ENCODE peak calls at places on chromosome 2, in ten cellular contexts. U is CD8-positive, alpha-beta memory T cell; C is choroid plexus epithelial cell; N is SJSA1; F is cardiac fibroblast; A is A549; T is gastrocnemius medialis; S is left ventricle myocardium inferior; E is mesendoderm; Q is lung. V is an unnamed sample.

GRCh38 chr2:197345846-197346370 is 35.3 kb upstream of the ANKRD44 start:
- DNase-seq in U (no peak), C (no peak), N (no peak), F (no peak), A (no peak), T (peak; percentile 28), S (no peak), E (no peak), Q (no peak), V (no peak)

GRCh38 chr2:39065616-39066015 is 55.2 kb downstream of the SOS1 start:
- DNase-seq in U (no peak), C (no peak), N (no peak), F (no peak), A (no peak), T (no peak), S (no peak), E (no peak), Q (no peak), V (no peak)

GRCh38 chr2:48247171-48247570 is 282.8 kb upstream of the STON1 start:
- DNase-seq in U (no peak), C (no peak), N (no peak), F (no peak), A (no peak), T (no peak), S (no peak), E (no peak), Q (no peak), V (peak; percentile 22)

GRCh38 chr2:236580746-236581355 is 11.2 kb downstream of the ACKR3 start:
- DNase-seq in U (no peak), C (no peak), N (no peak), F (no peak), A (no peak), T (no peak), S (no peak), E (no peak), Q (no peak), V (no peak)

GRCh38 chr2:157627594-157628281 is 926 bp downstream of the ACVR1C start:
- DNase-seq in U (peak; percentile 50), C (peak; percentile 6), N (no peak), F (no peak), A (no peak), T (no peak), S (no peak), E (peak; percentile 3), Q (peak; percentile 29), V (peak; percentile 2)

GRCh38 chr2:20314562-20315521 is 35.8 kb downstream of the PUM2 start:
- DNase-seq in U (no peak), C (peak; percentile 21), N (no peak), F (no peak), A (no peak), T (no peak), S (no peak), E (peak; percentile 46), Q (no peak), V (no peak)

GRCh38 chr2:108329771-108330170 is 41.1 kb downstream of the SULT1C2 start:
- DNase-seq in U (no peak), C (no peak), N (no peak), F (no peak), A (no peak), T (no peak), S (no peak), E (no peak), Q (no peak), V (no peak)

GRCh38 chr2:100012575-100012974 is 129.8 kb downstream of the AFF3 start:
- DNase-seq in U (no peak), C (no peak), N (no peak), F (no peak), A (no peak), T (no peak), S (no peak), E (no peak), Q (no peak), V (no peak)

GRCh38 chr2:37457401-37457901 is 113.0 kb downstream of the QPCT start:
- DNase-seq in U (no peak), C (peak; percentile 79), N (peak; percentile 71), F (peak; percentile 54), A (no peak), T (no peak), S (no peak), E (no peak), Q (no peak), V (peak; percentile 80)

GRCh38 chr2:234980476-234981187 is 28.8 kb downstream of the SH3BP4 start:
- DNase-seq in U (no peak), C (peak; percentile 57), N (peak; percentile 69), F (peak; percentile 59), A (no peak), T (no peak), S (no peak), E (no peak), Q (no peak), V (no peak)

GRCh38 chr2:56168163-56168562 is 15.6 kb upstream of the CCDC85A start:
- DNase-seq in U (no peak), C (peak; percentile 50), N (no peak), F (peak; percentile 23), A (no peak), T (no peak), S (no peak), E (no peak), Q (peak; percentile 53), V (no peak)

GRCh38 chr2:20231632-20232031 is 6.7 kb upstream of the SDC1 start:
- DNase-seq in U (no peak), C (no peak), N (peak; percentile 23), F (no peak), A (peak; percentile 87), T (no peak), S (no peak), E (peak; percentile 89), Q (peak; percentile 63), V (peak; percentile 47)

GRCh38 chr2:105238664-105239240 is 2.8 kb upstream of the GPR45 start:
- DNase-seq in U (no peak), C (no peak), N (peak; percentile 86), F (no peak), A (no peak), T (no peak), S (no peak), E (no peak), Q (no peak), V (no peak)

GRCh38 chr2:121210691-121211090 is 74.3 kb downstream of the TFCP2L1 start:
- DNase-seq in U (no peak), C (no peak), N (no peak), F (no peak), A (peak; percentile 54), T (no peak), S (peak; percentile 42), E (peak; percentile 29), Q (peak; percentile 81), V (no peak)

GRCh38 chr2:127681288-127681771 is 6.0 kb upstream of the LIMS2 start:
- DNase-seq in U (no peak), C (peak; percentile 10), N (no peak), F (peak; percentile 46), A (no peak), T (peak; percentile 65), S (peak; percentile 63), E (no peak), Q (peak; percentile 26), V (peak; percentile 35)
- H3K4me3 ChIP-seq in U (no peak overlapping the region), C (peak overlapping the region; percentile 25), N (no peak overlapping the region), F (peak overlapping the region; percentile 2), A (no peak overlapping the region), T (peak overlapping the region; percentile 50), S (peak overlapping the region; percentile 66), E (no peak overlapping the region), Q (peak overlapping the region; percentile 4), V (peak overlapping the region; percentile 28)

DNA sequence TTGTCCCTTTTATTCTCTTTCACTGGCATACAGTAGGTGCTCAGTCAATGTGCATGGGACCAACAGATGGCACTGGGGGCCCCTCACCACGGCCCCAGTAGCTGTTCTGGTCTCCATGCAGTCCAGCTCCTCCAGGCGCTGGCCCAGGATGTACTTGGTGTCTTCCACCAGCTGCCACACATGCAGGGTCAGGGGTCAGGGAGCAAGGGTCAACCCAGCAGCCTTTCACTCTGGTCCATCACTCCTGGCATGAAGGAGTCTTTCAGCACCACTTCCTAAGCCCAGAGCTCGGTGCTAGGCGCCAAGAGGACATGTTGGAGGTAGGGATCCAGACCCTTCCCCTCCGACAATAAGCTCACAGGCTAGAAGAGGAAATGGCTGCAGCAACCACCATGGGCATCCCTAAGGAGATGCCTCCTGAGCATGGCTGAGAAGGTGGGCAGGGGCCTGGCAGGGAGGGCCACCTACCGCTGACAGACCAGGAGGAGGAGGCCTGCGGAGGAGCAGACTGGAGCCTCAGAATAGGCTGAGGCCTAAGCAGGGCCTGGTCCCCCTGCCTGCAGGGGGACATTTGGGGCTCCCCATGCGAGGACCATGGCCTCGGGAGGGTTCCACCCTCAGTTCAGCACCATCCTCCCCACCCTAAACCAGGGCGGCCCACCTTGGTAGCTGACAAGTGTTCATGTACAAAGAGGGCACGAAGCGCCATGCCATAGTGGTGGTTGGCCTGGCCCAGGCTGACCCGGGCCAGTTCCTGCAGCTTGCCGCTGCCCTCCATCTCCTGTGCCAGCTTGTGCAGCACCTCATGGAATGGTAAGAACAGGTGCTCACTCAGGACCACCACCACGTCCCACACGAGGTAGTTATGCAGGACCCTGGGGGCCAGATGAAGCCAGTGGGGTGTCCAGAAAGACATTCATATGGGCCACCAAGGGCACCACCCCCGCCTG is 10.2 kb downstream of the ALPG start:
- DNase-seq in U (no peak), C (no peak), N (no peak), F (no peak), A (no peak), T (no peak), S (no peak), E (no peak), Q (no peak), V (no peak)
- H3K4me3 ChIP-seq in U (no peak overlapping the region), C (no peak overlapping the region), N (no peak overlapping the region), F (no peak overlapping the region), A (no peak overlapping the region), T (no peak overlapping the region), S (no peak overlapping the region), E (no peak overlapping the region), Q (no peak overlapping the region), V (no peak overlapping the region)

DNA sequence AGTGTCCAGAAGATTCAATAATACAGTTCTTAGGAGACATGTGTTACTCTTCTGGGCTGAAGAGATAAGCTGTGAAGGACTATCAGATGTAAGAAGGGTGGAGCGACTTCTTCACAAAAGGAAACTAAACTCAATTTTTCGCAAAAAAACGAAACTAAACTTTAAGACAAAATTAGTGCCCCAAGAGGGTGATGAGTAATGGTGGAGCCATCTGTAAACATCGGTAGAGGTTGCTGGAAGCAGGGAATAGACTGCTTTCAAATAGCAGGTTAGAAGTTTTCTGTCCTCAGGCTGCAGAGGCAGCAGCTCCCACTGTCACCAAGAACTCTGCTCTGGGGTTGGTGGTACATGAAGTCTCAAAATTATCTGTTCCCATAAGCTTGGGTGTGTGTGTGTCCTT is 111.6 kb upstream of the TACR1 start:
- DNase-seq in U (no peak), C (no peak), N (peak; percentile 55), F (no peak), A (peak; percentile 9), T (no peak), S (no peak), E (no peak), Q (no peak), V (no peak)
- H3K4me3 ChIP-seq in U (no peak overlapping the region), C (no peak overlapping the region), N (peak overlapping the region; percentile 24), F (no peak overlapping the region), A (no peak overlapping the region), T (no peak overlapping the region), S (no peak overlapping the region), E (no peak overlapping the region), Q (no peak overlapping the region), V (no peak overlapping the region)

DNA sequence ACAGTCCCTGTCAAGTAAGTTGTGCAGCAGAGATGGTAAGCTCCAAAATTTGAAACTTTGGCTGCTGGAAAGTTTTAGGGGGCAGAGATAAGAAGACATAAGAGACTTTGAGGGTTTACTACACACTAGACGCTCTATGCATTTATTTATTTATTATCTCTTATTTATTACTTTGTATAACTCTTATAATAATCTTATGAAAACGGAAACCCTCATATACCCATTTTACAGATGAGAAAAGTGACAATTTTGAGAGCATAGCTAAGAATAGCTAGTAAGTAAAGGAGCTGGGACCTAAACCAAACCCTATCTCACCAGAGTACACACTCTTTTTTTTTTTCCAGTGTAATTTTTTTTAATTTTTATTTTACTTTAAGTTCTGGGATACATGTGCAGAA is 112.8 kb upstream of the PKDCC start:
- DNase-seq in U (no peak), C (no peak), N (no peak), F (no peak), A (no peak), T (no peak), S (no peak), E (no peak), Q (no peak), V (no peak)
- H3K4me3 ChIP-seq in U (no peak overlapping the region), C (no peak overlapping the region), N (no peak overlapping the region), F (no peak overlapping the region), A (no peak overlapping the region), T (no peak overlapping the region), S (no peak overlapping the region), E (no peak overlapping the region), Q (no peak overlapping the region), V (no peak overlapping the region)

V was measured in fibroblast of the aortic adventitia.